ENCODE peak calls at places on chromosomes 7 and 10, in ten cellular contexts. T is kidney, G is cardiac muscle cell, Z is neural progenitor cell, M is heart left ventricle, X is MM.1S, O is left lung, D is fibroblast of lung, F is Panc1, V is body of pancreas. J is an unnamed sample.
A peak's percentile ranks its signal among the peaks of the same experiment; 100 is the strongest.

GRCh38 chr7:84701524-84702306 is 485.1 kb downstream of the SEMA3D start:
- DNase-seq in T (no peak), G (no peak), Z (peak; percentile 22), M (no peak), X (no peak), O (no peak), D (peak; percentile 99), F (peak; percentile 46), V (no peak), J (no peak)

GRCh38 chr10:100969175-100970075 is at the start of gene SEMA4G:
- DNase-seq in T (peak; percentile 84), G (peak; percentile 80), Z (peak; percentile 88), M (no peak), X (peak; percentile 39), O (no peak), D (peak; percentile 24), F (peak; percentile 13), V (peak; percentile 44), J (peak; percentile 29)

GRCh38 chr10:70756710-70757360 is 28.3 kb downstream of the TBATA start:
- DNase-seq in T (peak; percentile 49), G (no peak), Z (no peak), M (peak; percentile 21), X (no peak), O (no peak), D (peak; percentile 20), F (no peak), V (no peak), J (no peak)

GRCh38 chr7:23474098-23474828 is 4.0 kb upstream of the IGF2BP3 start:
- DNase-seq in T (peak; percentile 80), G (peak; percentile 98), Z (peak; percentile 99), M (peak; percentile 86), X (peak; percentile 95), O (peak; percentile 85), D (peak; percentile 97), F (no peak), V (peak; percentile 54), J (no peak)

GRCh38 chr10:33566426-33566825 is 232.0 kb upstream of the NRP1 start:
- DNase-seq in T (no peak), G (no peak), Z (peak; percentile 65), M (no peak), X (no peak), O (no peak), D (no peak), F (no peak), V (no peak), J (no peak)

GRCh38 chr7:79506481-79506880 is 53.0 kb upstream of the MAGI2 start:
- DNase-seq in T (no peak), G (peak; percentile 47), Z (peak; percentile 50), M (no peak), X (no peak), O (no peak), D (no peak), F (no peak), V (no peak), J (no peak)

GRCh38 chr10:120217736-120218135 is 239.3 kb upstream of the PLPP4 start:
- DNase-seq in T (no peak), G (no peak), Z (no peak), M (no peak), X (no peak), O (no peak), D (no peak), F (no peak), V (no peak), J (no peak)

GRCh38 chr7:34709771-34710170 is 51.8 kb downstream of the NPSR1 start:
- DNase-seq in T (no peak), G (no peak), Z (no peak), M (no peak), X (no peak), O (no peak), D (no peak), F (no peak), V (no peak), J (no peak)

GRCh38 chr7:23105086-23105643 is 420 bp upstream of the KLHL7 start:
- DNase-seq in T (no peak), G (no peak), Z (no peak), M (no peak), X (peak; percentile 23), O (no peak), D (no peak), F (no peak), V (no peak), J (no peak)

GRCh38 chr7:101378808-101379207 is 16.1 kb downstream of the COL26A1 start:
- DNase-seq in T (no peak), G (peak; percentile 52), Z (peak; percentile 78), M (peak; percentile 69), X (no peak), O (no peak), D (no peak), F (no peak), V (no peak), J (no peak)

GRCh38 chr10:3948843-3949242 is 163.8 kb upstream of the KLF6 start:
- DNase-seq in T (no peak), G (no peak), Z (no peak), M (no peak), X (no peak), O (no peak), D (peak; percentile 80), F (no peak), V (peak; percentile 73), J (no peak)

GRCh38 chr7:4239991-4240812 is 441.9 kb upstream of the FOXK1 start:
- DNase-seq in T (no peak), G (no peak), Z (peak; percentile 19), M (no peak), X (no peak), O (no peak), D (no peak), F (no peak), V (no peak), J (no peak)

GRCh38 chr7:86904949-86905834 is 154.3 kb downstream of the ELAPOR2 start:
- DNase-seq in T (no peak), G (no peak), Z (peak; percentile 42), M (no peak), X (peak; percentile 43), O (no peak), D (peak; percentile 31), F (no peak), V (peak; percentile 51), J (no peak)

GRCh38 chr10:79409038-79410035 is 36.1 kb downstream of the ZCCHC24 start:
- DNase-seq in T (peak; percentile 66), G (no peak), Z (no peak), M (peak; percentile 64), X (no peak), O (peak; percentile 29), D (no peak), F (no peak), V (no peak), J (no peak)
- H3K4me1 ChIP-seq in T (peaks cover 22% of the 10 kb centered on the region), G (peaks cover 38% of the 10 kb centered on the region), Z (peaks cover 17% of the 10 kb centered on the region), M (peaks cover 32% of the 10 kb centered on the region), X (peaks cover 26% of the 10 kb centered on the region), O (peaks cover 40% of the 10 kb centered on the region), D (peaks cover 54% of the 10 kb centered on the region), F (no peaks in the 10 kb centered on the region), V (peaks cover 15% of the 10 kb centered on the region), J (no peaks in the 10 kb centered on the region)

GRCh38 chr7:67786021-67786420 is 789.4 kb downstream of the TYW1 start:
- DNase-seq in T (no peak), G (no peak), Z (no peak), M (no peak), X (no peak), O (no peak), D (no peak), F (no peak), V (no peak), J (no peak)

GRCh38 chr7:67794544-67794943 is 797.9 kb downstream of the TYW1 start:
- DNase-seq in T (no peak), G (no peak), Z (no peak), M (no peak), X (no peak), O (no peak), D (no peak), F (no peak), V (no peak), J (no peak)

GRCh38 chr7:67791918-67792317 is 795.3 kb downstream of the TYW1 start:
- DNase-seq in T (no peak), G (no peak), Z (no peak), M (no peak), X (no peak), O (no peak), D (no peak), F (no peak), V (no peak), J (no peak)

DNA sequence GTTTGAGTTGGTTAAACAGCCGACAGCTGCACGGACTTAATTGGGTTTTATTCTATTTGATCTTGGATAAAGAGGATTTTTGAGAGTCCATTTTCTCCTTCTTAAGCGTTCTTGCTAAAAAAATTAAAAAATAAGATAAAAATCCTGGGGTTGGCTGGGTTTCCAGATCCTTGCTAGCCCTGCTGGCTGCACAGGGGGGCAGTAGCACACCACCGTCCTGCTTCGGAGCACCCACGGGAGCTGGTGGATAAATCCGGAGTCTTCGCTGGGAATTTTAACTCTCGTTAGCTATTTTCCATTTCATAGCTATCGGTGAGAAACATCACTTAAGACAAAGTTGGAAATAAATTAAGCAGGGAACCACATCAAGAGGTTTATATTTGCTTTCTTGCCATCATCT is 792.1 kb downstream of the TYW1 start:
- DNase-seq in T (no peak), G (peak; percentile 54), Z (peak; percentile 37), M (no peak), X (no peak), O (no peak), D (peak; percentile 9), F (no peak), V (no peak), J (no peak)
- TF ChIP-seq CTCF in T (no peak), G (peak; percentile 59), Z (peak; percentile 66), M (no peak), X (peak; percentile 9), O (no peak), D (peak; percentile 34), F (peak; percentile 65), V (peak; percentile 37), J (peak; percentile 34)

GRCh38 chr7:146956853-146957252 is 840.3 kb downstream of the CNTNAP2 start:
- DNase-seq in T (no peak), G (no peak), Z (no peak), M (no peak), X (no peak), O (no peak), D (no peak), F (peak; percentile 60), V (no peak), J (no peak)
- H3K4me1 ChIP-seq in T (no peaks in the 10 kb centered on the region), G (no peaks in the 10 kb centered on the region), Z (no peaks in the 10 kb centered on the region), M (no peaks in the 10 kb centered on the region), X (no peaks in the 10 kb centered on the region), O (no peaks in the 10 kb centered on the region), D (no peaks in the 10 kb centered on the region), F (no peaks in the 10 kb centered on the region), V (no peaks in the 10 kb centered on the region), J (no peaks in the 10 kb centered on the region)

DNA sequence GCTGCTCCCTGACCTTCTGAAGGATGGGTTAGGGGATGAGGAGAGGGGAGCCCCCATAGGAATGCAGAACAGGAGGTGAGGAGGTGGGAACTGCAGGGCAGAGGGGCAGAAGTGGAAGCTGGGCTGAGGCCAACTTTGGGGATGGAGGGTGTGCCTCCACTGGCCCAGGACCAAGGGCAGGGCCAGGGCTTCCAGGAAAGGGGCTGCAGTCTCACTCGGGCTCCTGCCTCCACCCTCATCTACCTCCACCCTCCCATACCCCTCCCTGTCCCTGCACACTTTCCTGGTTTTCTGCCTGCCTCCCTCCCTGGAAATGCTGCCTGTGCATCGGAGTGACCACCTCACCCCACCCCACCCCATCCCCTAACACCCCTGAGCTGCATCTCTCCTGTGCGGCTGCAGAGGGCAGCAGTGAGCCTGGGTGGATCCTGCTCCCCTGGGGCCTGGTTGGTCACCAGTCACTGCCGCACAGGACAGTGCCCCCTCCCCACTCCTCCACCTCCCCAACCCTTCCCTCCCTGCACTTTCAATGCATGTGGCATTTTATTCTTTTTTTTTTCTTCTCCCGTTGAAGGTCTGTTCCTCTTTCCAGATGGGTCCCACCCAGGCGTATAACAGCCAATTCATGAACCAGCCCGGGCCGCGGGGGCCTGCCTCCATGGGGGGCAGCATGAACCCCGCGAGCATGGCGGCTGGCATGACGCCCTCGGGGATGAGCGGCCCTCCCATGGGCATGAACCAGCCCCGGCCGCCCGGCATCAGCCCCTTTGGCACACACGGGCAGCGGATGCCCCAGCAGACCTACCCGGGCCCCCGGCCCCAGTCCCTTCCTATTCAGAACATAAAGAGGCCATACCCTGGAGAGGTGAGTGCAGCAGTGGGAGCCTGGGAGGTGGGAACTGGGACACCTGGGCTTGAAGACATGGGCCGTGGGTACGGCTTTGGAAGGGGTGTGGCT is 54.2 kb upstream of the PPIF start:
- DNase-seq in T (no peak), G (no peak), Z (peak; percentile 48), M (no peak), X (no peak), O (peak; percentile 59), D (no peak), F (no peak), V (no peak), J (no peak)
- TF ChIP-seq CTCF in T (peak; percentile 33), G (peak; percentile 44), Z (peak; percentile 59), M (peak; percentile 41), X (peak; percentile 47), O (peak; percentile 48), D (peak; percentile 49), F (peak; percentile 87), V (peak; percentile 17), J (peak; percentile 28)

J was measured in tibial nerve.